ENCODE peak calls at places on chromosome X, in four cellular contexts. One of them, this sample, is unnamed.

GRCh38 chrX:151754042-151754419 is 19.5 kb downstream of the CNGA2 start:
- DNase-seq in activated T-helper 1 cell treated with anti-CD3 and anti-CD28 coated beads, Interleukin-2, amount 50 U/mL, for 16 hours: no peak
- DNase-seq in immature natural killer cell: no peak
- DNase-seq in T-helper 2 cell: no peak
- DNase-seq in this sample: no peak

GRCh38 chrX:68571292-68572256 is 72.7 kb downstream of the YIPF6 start:
- DNase-seq in activated T-helper 1 cell treated with anti-CD3 and anti-CD28 coated beads, Interleukin-2, amount 50 U/mL, for 16 hours: no peak
- DNase-seq in immature natural killer cell: no peak
- DNase-seq in T-helper 2 cell: no peak
- DNase-seq in this sample: no peak

GRCh38 chrX:152020895-152021294 is 46.4 kb upstream of the GABRE start:
- DNase-seq in activated T-helper 1 cell treated with anti-CD3 and anti-CD28 coated beads, Interleukin-2, amount 50 U/mL, for 16 hours: no peak
- DNase-seq in immature natural killer cell: no peak
- DNase-seq in T-helper 2 cell: no peak
- DNase-seq in this sample: no peak

GRCh38 chrX:72569786-72570185 is 2.9 kb downstream of the HDAC8 start:
- DNase-seq in T-helper 2 cell: no peak
- DNase-seq in activated T-helper 1 cell treated with anti-CD3 and anti-CD28 coated beads, Interleukin-2, amount 50 U/mL, for 16 hours: no peak
- DNase-seq in immature natural killer cell: no peak
- DNase-seq in this sample: peak; percentile 0

GRCh38 chrX:95383778-95384177 is 1300.9 kb upstream of the DIAPH2 start:
- DNase-seq in immature natural killer cell: no peak
- DNase-seq in T-helper 2 cell: no peak
- DNase-seq in activated T-helper 1 cell treated with anti-CD3 and anti-CD28 coated beads, Interleukin-2, amount 50 U/mL, for 16 hours: no peak
- DNase-seq in this sample: no peak

GRCh38 chrX:107716045-107716684 is 59.4 kb downstream of the TSC22D3 start:
- DNase-seq in immature natural killer cell: peak; percentile 56
- DNase-seq in activated T-helper 1 cell treated with anti-CD3 and anti-CD28 coated beads, Interleukin-2, amount 50 U/mL, for 16 hours: no peak
- DNase-seq in T-helper 2 cell: no peak
- DNase-seq in this sample: no peak

GRCh38 chrX:18674417-18674787 is 2.5 kb upstream of the RS1 start:
- DNase-seq in activated T-helper 1 cell treated with anti-CD3 and anti-CD28 coated beads, Interleukin-2, amount 50 U/mL, for 16 hours: peak; percentile 3
- DNase-seq in immature natural killer cell: no peak
- DNase-seq in T-helper 2 cell: no peak
- DNase-seq in this sample: no peak

GRCh38 chrX:16743604-16744325 is 24.4 kb downstream of the SYAP1 start:
- DNase-seq in T-helper 2 cell: no peak
- DNase-seq in immature natural killer cell: no peak
- DNase-seq in activated T-helper 1 cell treated with anti-CD3 and anti-CD28 coated beads, Interleukin-2, amount 50 U/mL, for 16 hours: no peak
- DNase-seq in this sample: no peak

GRCh38 chrX:125203379-125203736 is 116.3 kb upstream of the TEX13C start:
- DNase-seq in immature natural killer cell: no peak
- DNase-seq in T-helper 2 cell: no peak
- DNase-seq in activated T-helper 1 cell treated with anti-CD3 and anti-CD28 coated beads, Interleukin-2, amount 50 U/mL, for 16 hours: no peak
- DNase-seq in this sample: no peak

GRCh38 chrX:106300239-106300638 is 132.1 kb downstream of the PWWP3B start:
- DNase-seq in immature natural killer cell: no peak
- DNase-seq in T-helper 2 cell: no peak
- DNase-seq in activated T-helper 1 cell treated with anti-CD3 and anti-CD28 coated beads, Interleukin-2, amount 50 U/mL, for 16 hours: no peak
- DNase-seq in this sample: no peak

GRCh38 chrX:96685205-96686099 is 810 bp downstream of the DIAPH2 start:
- DNase-seq in activated T-helper 1 cell treated with anti-CD3 and anti-CD28 coated beads, Interleukin-2, amount 50 U/mL, for 16 hours: peak; percentile 3
- DNase-seq in T-helper 2 cell: peak; percentile 16
- DNase-seq in immature natural killer cell: peak; percentile 31
- DNase-seq in this sample: peak; percentile 45

GRCh38 chrX:103941201-103941975 is 21.0 kb upstream of the TMSB15B start:
- DNase-seq in T-helper 2 cell: no peak
- DNase-seq in activated T-helper 1 cell treated with anti-CD3 and anti-CD28 coated beads, Interleukin-2, amount 50 U/mL, for 16 hours: no peak
- DNase-seq in immature natural killer cell: peak; percentile 23
- DNase-seq in this sample: no peak